ENCODE peak calls at places on chromosome 12, in five cellular contexts. M is hepatocyte, S is SW480, K is mucosa of gallbladder, R is left ventricle myocardium superior. C is an unnamed sample.

GRCh38 chr12:69243099-69244084 is 4.0 kb downstream of the CPSF6 start:
- DNase-seq in M (no peak), S (no peak), K (no peak), R (no peak), C (no peak)

GRCh38 chr12:88036368-88036965 is 7.3 kb upstream of the C12orf50 start:
- DNase-seq in M (peak; percentile 13), S (peak; percentile 16), K (no peak), R (no peak), C (peak; percentile 25)

GRCh38 chr12:127774828-127775227 is 492.1 kb upstream of the TMEM132C start:
- DNase-seq in M (no peak), S (no peak), K (no peak), R (no peak), C (no peak)

GRCh38 chr12:56658921-56659320 is 13.1 kb upstream of the ATP5F1B start:
- DNase-seq in M (peak; percentile 13), S (no peak), K (no peak), R (no peak), C (no peak)

GRCh38 chr12:87678453-87678852 is 350.7 kb downstream of the C12orf50 start:
- DNase-seq in M (no peak), S (no peak), K (no peak), R (no peak), C (peak; percentile 26)

GRCh38 chr12:127729381-127729780 is 537.6 kb upstream of the TMEM132C start:
- DNase-seq in M (no peak), S (no peak), K (no peak), R (no peak), C (no peak)

GRCh38 chr12:51910168-51910567 is 2.9 kb downstream of the ACVRL1 start:
- DNase-seq in M (no peak), S (no peak), K (no peak), R (no peak), C (no peak)

GRCh38 chr12:108964391-108965166 is 56.3 kb downstream of the SVOP start:
- DNase-seq in M (no peak), S (no peak), K (no peak), R (no peak), C (no peak)

GRCh38 chr12:16258963-16259362 is 18.5 kb downstream of the SLC15A5 start:
- DNase-seq in M (no peak), S (no peak), K (no peak), R (no peak), C (no peak)

C was measured in DMS53.